ENCODE peak calls at places on chromosomes 5 and 9, in ten cellular contexts. A, N, E, F, J, L, H, B, Z and G are unnamed samples.

GRCh38 chr5:164422400-164422799 is 917.0 kb downstream of the MAT2B start:
- DNase-seq in J (no peak), F (no peak), B (no peak), H (no peak), E (peak), L (peak), A (peak), Z (no peak), N (peak), G (no peak)

GRCh38 chr5:87022415-87022814 is 245.3 kb upstream of the RASA1 start:
- DNase-seq in J (no peak), F (no peak), B (no peak), N (no peak), A (no peak), Z (no peak), E (no peak), L (no peak), H (no peak), G (no peak)

GRCh38 chr9:374726-375125 is 160.1 kb downstream of the DOCK8 start:
- DNase-seq in H (no peak), F (no peak), N (no peak), L (no peak), A (no peak), E (no peak), J (no peak), B (no peak), Z (no peak), G (no peak)

GRCh38 chr9:9614607-9615006 is 998.2 kb downstream of the PTPRD start:
- DNase-seq in J (no peak), H (no peak), L (no peak), F (no peak), B (no peak), Z (no peak), N (no peak), A (no peak), E (no peak), G (no peak)

GRCh38 chr9:74681901-74682300 is 184.8 kb downstream of the RORB start:
- DNase-seq in B (no peak), N (no peak), J (no peak), A (no peak), F (no peak), H (no peak), L (no peak), E (no peak), Z (no peak), G (no peak)

GRCh38 chr5:123879071-123879470 is 367.1 kb downstream of the CSNK1G3 start:
- DNase-seq in H (no peak), B (no peak), L (no peak), N (no peak), F (no peak), E (no peak), J (no peak), Z (no peak), A (no peak), G (no peak)

GRCh38 chr9:35114921-35115341 is 731 bp downstream of the ATOSB start:
- DNase-seq in J (no peak), N (peak), A (peak), F (peak), Z (peak), H (peak), E (peak), B (no peak), L (peak), G (no peak)

GRCh38 chr9:136442330-136442729 is 2.7 kb upstream of the INPP5E start:
- DNase-seq in B (no peak), N (no peak), H (no peak), F (no peak), A (no peak), J (no peak), L (no peak), E (no peak), Z (no peak), G (no peak)

GRCh38 chr9:28212979-28213378 is 639.7 kb upstream of the C9orf72 start:
- DNase-seq in Z (no peak), A (peak), N (peak), L (peak), F (no peak), H (no peak), E (peak), J (no peak), B (no peak), G (peak)

GRCh38 chr9:134455537-134455936 is 129.3 kb downstream of the RXRA start:
- DNase-seq in F (no peak), L (no peak), J (no peak), N (no peak), B (no peak), H (peak), Z (no peak), E (no peak), A (no peak), G (no peak)

GRCh38 chr9:22342489-22343217 is 104.0 kb upstream of the DMRTA1 start:
- DNase-seq in F (no peak), Z (no peak), J (no peak), N (peak), H (no peak), B (no peak), E (peak), A (peak), L (peak), G (no peak)

GRCh38 chr9:134405527-134405926 is 79.3 kb downstream of the RXRA start:
- DNase-seq in E (no peak), B (no peak), F (peak), Z (no peak), J (no peak), A (no peak), H (no peak), L (no peak), N (no peak), G (no peak)

GRCh38 chr9:105053209-105053652 is 125.3 kb upstream of the ABCA1 start:
- DNase-seq in N (peak), L (peak), H (no peak), Z (no peak), J (no peak), B (no peak), A (peak), E (peak), F (no peak), G (peak)

GRCh38 chr5:617896-618295 is 5.8 kb downstream of the CEP72 start:
- DNase-seq in H (no peak), J (no peak), B (no peak), E (no peak), A (no peak), N (no peak), F (no peak), Z (no peak), L (no peak), G (no peak)
- TF ChIP-seq CTCF in H (no peak), J (no peak), B (no peak), E (no peak), A (no peak), N (no peak), F (no peak), Z (no peak), L (no peak), G (no peak)

GRCh38 chr5:78594946-78595921 is 53.3 kb downstream of the LHFPL2 start:
- DNase-seq in J (peak), H (peak), A (peak), B (peak), F (no peak), E (peak), N (peak), Z (peak), L (peak), G (peak)
- TF ChIP-seq CTCF in J (no peak), H (no peak), A (no peak), B (peak), F (no peak), E (peak), N (no peak), Z (no peak), L (no peak), G (no peak)

DNA sequence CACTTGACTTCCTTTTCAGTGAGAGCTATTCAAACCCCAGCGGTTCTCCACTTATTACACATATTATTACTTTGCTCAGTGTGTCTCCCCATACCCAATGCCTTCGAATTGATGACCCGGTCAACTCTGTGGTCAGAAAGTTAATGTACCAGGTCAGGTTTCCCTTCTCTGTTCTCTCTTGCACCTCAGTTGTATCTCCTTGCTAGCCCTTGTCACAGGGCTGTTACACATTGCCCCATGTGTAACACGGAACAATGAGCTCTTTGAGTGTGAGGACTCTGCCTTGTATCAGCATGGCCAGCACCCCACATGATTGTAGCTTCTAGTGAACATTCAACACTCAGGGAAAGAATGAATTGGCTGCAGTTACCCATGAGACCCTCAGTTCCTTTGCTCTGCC is 73.6 kb downstream of the DOCK2 start:
- DNase-seq in H (no peak), J (no peak), E (no peak), A (no peak), F (no peak), N (no peak), Z (no peak), L (no peak), B (no peak), G (no peak)
- TF ChIP-seq CTCF in H (no peak), J (no peak), E (no peak), A (no peak), F (no peak), N (no peak), Z (no peak), L (no peak), B (no peak), G (no peak)

GRCh38 chr5:67844937-67845336 is 370.6 kb upstream of the PIK3R1 start:
- DNase-seq in A (no peak), H (no peak), N (no peak), L (no peak), F (no peak), E (no peak), B (no peak), Z (no peak), J (no peak), G (no peak)

GRCh38 chr5:67842806-67843205 is 372.8 kb upstream of the PIK3R1 start:
- DNase-seq in F (no peak), A (peak), J (no peak), E (peak), Z (no peak), N (peak), L (peak), H (no peak), B (no peak), G (no peak)
- TF ChIP-seq CTCF in F (no peak), A (peak), J (no peak), E (peak), Z (no peak), N (peak), L (peak), H (no peak), B (no peak), G (peak)

GRCh38 chr9:120440791-120441190 is 139.2 kb downstream of the CDK5RAP2 start:
- DNase-seq in E (no peak), Z (no peak), F (no peak), N (peak), A (no peak), L (no peak), B (no peak), J (no peak), H (no peak), G (no peak)

GRCh38 chr9:120438111-120438510 is 141.9 kb downstream of the CDK5RAP2 start:
- DNase-seq in H (no peak), F (no peak), N (peak), A (peak), E (peak), Z (no peak), B (no peak), J (no peak), L (peak), G (no peak)

GRCh38 chr9:120441446-120442279 is 138.3 kb downstream of the CDK5RAP2 start:
- DNase-seq in E (peak), Z (no peak), L (peak), B (no peak), A (peak), J (no peak), H (no peak), N (peak), F (no peak), G (no peak)

GRCh38 chr9:120436937-120437592 is 142.9 kb downstream of the CDK5RAP2 start:
- DNase-seq in L (peak), B (no peak), A (peak), F (peak), N (no peak), E (peak), Z (no peak), J (no peak), H (peak), G (no peak)

DNA sequence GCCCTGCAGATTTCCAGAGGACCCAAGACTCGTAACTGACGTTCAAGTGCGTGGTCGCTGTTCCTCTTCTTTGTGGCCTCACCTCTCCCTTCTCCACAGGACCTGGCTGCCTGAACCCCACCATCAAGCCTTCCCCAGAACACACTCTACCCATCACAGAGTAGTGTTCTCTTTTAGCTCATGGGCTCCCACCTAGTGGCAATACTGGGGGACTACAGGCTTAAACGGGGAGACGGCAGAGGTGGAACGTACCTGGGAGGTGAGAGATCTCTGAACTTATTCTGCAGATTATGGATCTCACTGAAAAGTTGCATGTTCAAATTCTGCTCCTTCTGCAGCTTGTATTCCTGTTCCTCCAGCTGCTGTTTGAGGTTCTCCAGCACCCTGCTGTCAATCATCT is 140.8 kb downstream of the CDK5RAP2 start:
- DNase-seq in N (no peak), E (no peak), L (peak), F (no peak), B (no peak), J (no peak), A (peak), Z (no peak), H (no peak), G (no peak)
- TF ChIP-seq CTCF in N (peak), E (peak), L (peak), F (no peak), B (no peak), J (peak), A (peak), Z (no peak), H (peak), G (peak)